ENCODE peak calls at places on chromosomes 3 and 15, in six cellular contexts. O, G, F, P, R and K are unnamed samples.

GRCh38 chr15:78800189-78800588 is 11.1 kb downstream of the ADAMTS7 start:
- ATAC-seq in O (no peak), G (no peak), F (no peak), P (no peak), R (no peak), K (no peak)

GRCh38 chr15:29470311-29470710 is 200.7 kb upstream of the NSMCE3 start:
- ATAC-seq in O (no peak), G (no peak), F (no peak), P (no peak), R (no peak), K (peak)

GRCh38 chr3:4759689-4760312 is 219.4 kb upstream of the BHLHE40 start:
- ATAC-seq in O (no peak), G (no peak), F (no peak), P (no peak), R (no peak), K (no peak)

GRCh38 chr15:43134157-43134637 is 811 bp downstream of the TMEM62 start:
- ATAC-seq in O (peak), G (peak), F (no peak), P (no peak), R (no peak), K (peak)

GRCh38 chr3:149575213-149575961 is 82.4 kb downstream of the WWTR1 start:
- ATAC-seq in O (no peak), G (no peak), F (peak), P (peak), R (peak), K (peak)

GRCh38 chr3:122660575-122660974 is 20.1 kb upstream of the PARP14 start:
- ATAC-seq in O (no peak), G (no peak), F (no peak), P (no peak), R (no peak), K (no peak)

GRCh38 chr3:67008388-67008787 is 10.3 kb downstream of the KBTBD8 start:
- ATAC-seq in O (no peak), G (no peak), F (no peak), P (no peak), R (no peak), K (no peak)

GRCh38 chr3:172939651-172940293 is 189.2 kb downstream of the ECT2 start:
- ATAC-seq in O (no peak), G (no peak), F (no peak), P (no peak), R (no peak), K (no peak)

GRCh38 chr3:80769683-80770082 is 991.8 kb downstream of the GBE1 start:
- ATAC-seq in O (no peak), G (no peak), F (no peak), P (no peak), R (no peak), K (peak)

GRCh38 chr3:96753124-96753523 is 61.3 kb upstream of the EPHA6 start:
- ATAC-seq in O (no peak), G (no peak), F (no peak), P (no peak), R (no peak), K (no peak)

GRCh38 chr3:188296761-188297689 is 143.1 kb downstream of the LPP start:
- ATAC-seq in O (no peak), G (no peak), F (peak), P (peak), R (peak), K (peak)

GRCh38 chr3:109071349-109072142 is 46.4 kb downstream of the MORC1 start:
- ATAC-seq in O (no peak), G (no peak), F (no peak), P (peak), R (peak), K (no peak)

GRCh38 chr3:146222204-146223046 is 28.5 kb downstream of the PLSCR4 start:
- ATAC-seq in O (no peak), G (no peak), F (peak), P (peak), R (peak), K (peak)

GRCh38 chr3:134655706-134656105 is 4.9 kb upstream of the KY start:
- ATAC-seq in O (no peak), G (peak), F (no peak), P (no peak), R (no peak), K (no peak)

GRCh38 chr15:90478981-90479481 is 50.7 kb upstream of the CRTC3 start:
- ATAC-seq in O (peak), G (peak), F (no peak), P (no peak), R (no peak), K (no peak)

GRCh38 chr3:139538733-139539132 is 809 bp downstream of the RBP1 start:
- ATAC-seq in O (no peak), G (no peak), F (no peak), P (peak), R (peak), K (no peak)

GRCh38 chr15:51952805-51953204 is 18.8 kb downstream of the LEO1 start:
- ATAC-seq in O (no peak), G (no peak), F (no peak), P (no peak), R (no peak), K (no peak)

GRCh38 chr3:61832375-61833229 is 271.2 kb downstream of the PTPRG start:
- ATAC-seq in O (no peak), G (no peak), F (no peak), P (no peak), R (no peak), K (no peak)

GRCh38 chr3:73036694-73037368 is 24.6 kb upstream of the EBLN2 start:
- ATAC-seq in O (no peak), G (peak), F (no peak), P (no peak), R (no peak), K (no peak)

GRCh38 chr15:65067645-65068416 is at the start of gene RASL12:
- ATAC-seq in O (no peak), G (no peak), F (no peak), P (peak), R (peak), K (peak)

GRCh38 chr3:140180603-140181002 is 245.6 kb downstream of the CLSTN2 start:
- ATAC-seq in O (no peak), G (no peak), F (no peak), P (peak), R (no peak), K (peak)

GRCh38 chr15:81302605-81303204 is 21.2 kb downstream of the STARD5 start:
- ATAC-seq in O (peak), G (no peak), F (peak), P (no peak), R (peak), K (no peak)

GRCh38 chr3:76646921-76647562 is 392.9 kb upstream of the ROBO2 start:
- ATAC-seq in O (no peak), G (no peak), F (no peak), P (no peak), R (no peak), K (no peak)

GRCh38 chr15:55183679-55184078 is 13.1 kb downstream of the RSL24D1 start:
- ATAC-seq in O (no peak), G (no peak), F (no peak), P (no peak), R (no peak), K (no peak)